ENCODE peak calls at places on chromosome 17, in four cellular contexts. W is colonic mucosa, S is tibial artery, L is MM.1S. U is an unnamed sample.
A peak's percentile ranks its signal among the peaks of the same experiment; 100 is the strongest.

GRCh38 chr17:17448076-17448475 is 28.7 kb upstream of the MED9 start:
- DNase-seq in W (no peak), L (no peak), S (no peak), U (no peak)

GRCh38 chr17:42111901-42112551 is 488 bp downstream of the DHX58 start:
- DNase-seq in L (no peak), S (peak; percentile 78), W (peak; percentile 59), U (peak; percentile 56)

GRCh38 chr17:71163121-71163812 is 957.6 kb upstream of the SOX9 start:
- DNase-seq in S (no peak), L (no peak), W (peak; percentile 35), U (peak; percentile 88)

GRCh38 chr17:50186661-50187402 is 14.6 kb downstream of the COL1A1 start:
- DNase-seq in S (no peak), L (no peak), W (no peak), U (no peak)

GRCh38 chr17:73145641-73146040 is 19.2 kb upstream of the SSTR2 start:
- DNase-seq in S (no peak), L (no peak), W (no peak), U (no peak)

GRCh38 chr17:4208228-4208627 is 55.6 kb downstream of the ANKFY1 start:
- DNase-seq in S (peak; percentile 85), L (no peak), W (no peak), U (no peak)

GRCh38 chr17:43338886-43339516 is 59.8 kb upstream of the ARL4D start:
- DNase-seq in W (peak; percentile 81), S (peak; percentile 84), L (peak; percentile 61), U (peak; percentile 80)

GRCh38 chr17:68382582-68383085 is 74.7 kb downstream of the WIPI1 start:
- DNase-seq in W (no peak), S (no peak), L (no peak), U (no peak)

GRCh38 chr17:42518755-42519545 is 17.1 kb upstream of the NAGLU start:
- DNase-seq in L (no peak), S (peak; percentile 78), W (peak; percentile 96), U (peak; percentile 22)

GRCh38 chr17:47286198-47286914 is 32.7 kb downstream of the ITGB3 start:
- DNase-seq in W (no peak), L (no peak), S (no peak), U (no peak)

GRCh38 chr17:17070931-17071330 is 28.7 kb downstream of the MPRIP start:
- DNase-seq in S (peak; percentile 44), L (no peak), W (peak; percentile 68), U (no peak)

GRCh38 chr17:6638046-6638908 is 2.2 kb downstream of the KIAA0753 start:
- DNase-seq in L (no peak), S (peak; percentile 64), W (no peak), U (no peak)

GRCh38 chr17:13384626-13385025 is 217.1 kb downstream of the HS3ST3A1 start:
- DNase-seq in S (no peak), W (no peak), L (no peak), U (no peak)

GRCh38 chr17:49951362-49952080 is 17.5 kb upstream of the DLX4 start:
- DNase-seq in W (no peak), S (no peak), L (no peak), U (no peak)

GRCh38 chr17:61496174-61496956 is 44.1 kb downstream of the TBX4 start:
- DNase-seq in L (no peak), W (no peak), S (no peak), U (no peak)

GRCh38 chr17:2120550-2121335 is 65.8 kb downstream of the HIC1 start:
- DNase-seq in L (no peak), W (no peak), S (no peak), U (no peak)

DNA sequence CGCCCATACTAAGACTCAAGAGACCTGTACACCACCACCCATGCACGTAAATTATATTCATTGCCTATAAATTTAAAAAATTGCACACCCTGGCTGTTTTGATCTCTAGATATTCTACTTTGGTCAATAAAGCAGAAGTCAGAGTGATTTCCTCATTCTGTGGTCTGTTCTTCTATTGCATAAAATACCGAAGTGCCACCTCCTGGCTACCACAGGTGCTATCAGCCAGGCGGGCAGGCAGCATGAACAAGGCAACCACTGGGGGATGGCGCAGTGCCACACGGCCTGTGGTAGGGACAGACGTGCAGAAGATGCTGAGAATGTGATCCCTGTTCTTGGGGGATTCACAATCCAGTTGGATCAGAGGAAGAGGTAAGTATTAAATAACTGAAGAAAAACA is 122.3 kb downstream of the CDK5R1 start:
- DNase-seq in S (no peak), L (peak; percentile 19), W (peak; percentile 24), U (peak; percentile 68)
- TF ChIP-seq CTCF in S (no peak), L (peak; percentile 30), W (no peak), U (no peak)

DNA sequence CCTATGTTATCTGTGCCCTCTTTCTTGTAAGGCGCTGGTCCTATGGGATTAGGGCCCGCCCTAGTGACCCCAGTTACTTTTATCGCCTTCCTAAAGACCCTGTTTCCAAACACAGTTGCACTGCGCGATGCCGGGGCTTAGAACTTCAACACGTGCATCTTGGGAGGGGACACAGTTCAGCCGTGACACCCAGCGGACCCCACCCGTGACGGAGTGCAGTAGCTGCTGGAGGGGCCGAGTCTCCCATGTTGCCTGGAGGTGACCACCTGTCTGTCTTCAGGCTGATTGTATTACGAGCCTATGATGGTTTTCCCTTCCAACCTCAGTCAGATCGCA is 9.4 kb downstream of the BAIAP2 start:
- DNase-seq in S (no peak), W (no peak), L (no peak), U (no peak)
- H3K4me1 ChIP-seq in S (no peaks in the 10 kb centered on the region), W (peaks cover 16% of the 10 kb centered on the region), L (peaks cover 3% of the 10 kb centered on the region), U (peaks cover 34% of the 10 kb centered on the region)

DNA sequence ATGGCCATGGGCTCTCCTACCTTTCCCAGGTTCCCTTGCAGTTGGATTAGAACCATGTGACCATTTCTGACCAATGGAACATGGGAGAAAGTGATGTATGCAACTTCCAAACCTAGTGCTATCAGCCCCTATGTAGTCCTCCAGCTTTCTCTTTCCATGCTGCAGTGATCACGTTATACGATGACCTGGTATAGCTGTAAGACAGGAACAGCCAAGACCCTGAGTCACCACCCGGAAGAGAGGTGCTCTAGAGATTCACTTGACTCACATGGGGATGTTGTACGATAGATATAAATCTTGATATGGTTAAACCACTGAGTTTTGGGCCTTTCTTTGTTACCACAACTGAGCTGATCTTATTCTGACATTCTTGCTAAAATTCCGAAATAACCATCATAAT is 65.1 kb downstream of the NOG start:
- DNase-seq in L (no peak), S (no peak), W (no peak), U (no peak)
- H3K9me3 ChIP-seq in L (no peaks in the 10 kb centered on the region), S (no peaks in the 10 kb centered on the region), W (no peaks in the 10 kb centered on the region), U (peaks cover 7% of the 10 kb centered on the region)

GRCh38 chr17:28346746-28347246 is 10.5 kb downstream of the POLDIP2 start:
- DNase-seq in W (no peak), S (no peak), L (no peak), U (peak; percentile 75)
- TF ChIP-seq CTCF in W (no peak), S (no peak), L (peak; percentile 8), U (peak; percentile 79)

GRCh38 chr17:35728551-35728950 is 2.9 kb upstream of the RASL10B start:
- DNase-seq in L (no peak), W (no peak), S (no peak), U (no peak)
- H3K4me1 ChIP-seq in L (peaks cover 18% of the 10 kb centered on the region), W (no peaks in the 10 kb centered on the region), S (no peaks in the 10 kb centered on the region), U (peaks cover 32% of the 10 kb centered on the region)

U was measured in body of pancreas.